ENCODE peak calls at places on chromosomes 3 and 15, in seven cellular contexts. One of them, this sample, is unnamed.

GRCh38 chr15:57472861-57473260 is 96.6 kb downstream of the CGNL1 start:
- DNase-seq in brain microvascular endothelial cell: no peak
- DNase-seq in foreskin fibroblast: peak; percentile 60
- DNase-seq in lower leg skin: no peak
- DNase-seq in fibroblast of villous mesenchyme: no peak
- DNase-seq in activated CD8-positive, alpha-beta T cell treated with anti-CD3 and anti-CD28 coated beads for 36 hours: no peak
- DNase-seq in GM20000: no peak
- DNase-seq in this sample: no peak

GRCh38 chr15:47987461-47987860 is 133.3 kb upstream of the SLC24A5 start:
- DNase-seq in brain microvascular endothelial cell: no peak
- DNase-seq in foreskin fibroblast: no peak
- DNase-seq in lower leg skin: no peak
- DNase-seq in fibroblast of villous mesenchyme: no peak
- DNase-seq in activated CD8-positive, alpha-beta T cell treated with anti-CD3 and anti-CD28 coated beads for 36 hours: no peak
- DNase-seq in GM20000: no peak
- DNase-seq in this sample: no peak

GRCh38 chr15:75666823-75667501 is 19.2 kb downstream of the SNX33 start:
- DNase-seq in brain microvascular endothelial cell: peak; percentile 99
- DNase-seq in foreskin fibroblast: peak; percentile 99
- DNase-seq in lower leg skin: peak; percentile 96
- DNase-seq in fibroblast of villous mesenchyme: peak; percentile 97
- DNase-seq in activated CD8-positive, alpha-beta T cell treated with anti-CD3 and anti-CD28 coated beads for 36 hours: no peak
- DNase-seq in GM20000: no peak
- DNase-seq in this sample: peak; percentile 99

GRCh38 chr3:166455724-166456123 is 618.5 kb upstream of the BCHE start:
- DNase-seq in brain microvascular endothelial cell: peak; percentile 18
- DNase-seq in foreskin fibroblast: no peak
- DNase-seq in lower leg skin: no peak
- DNase-seq in fibroblast of villous mesenchyme: no peak
- DNase-seq in activated CD8-positive, alpha-beta T cell treated with anti-CD3 and anti-CD28 coated beads for 36 hours: no peak
- DNase-seq in GM20000: no peak
- DNase-seq in this sample: no peak

GRCh38 chr3:153752405-153753027 is 368.7 kb upstream of the ARHGEF26 start:
- DNase-seq in brain microvascular endothelial cell: no peak
- DNase-seq in foreskin fibroblast: no peak
- DNase-seq in lower leg skin: no peak
- DNase-seq in fibroblast of villous mesenchyme: no peak
- DNase-seq in activated CD8-positive, alpha-beta T cell treated with anti-CD3 and anti-CD28 coated beads for 36 hours: no peak
- DNase-seq in GM20000: no peak
- DNase-seq in this sample: peak; percentile 33

GRCh38 chr3:25173610-25174009 is 254.5 kb upstream of the RARB start:
- DNase-seq in brain microvascular endothelial cell: no peak
- DNase-seq in foreskin fibroblast: no peak
- DNase-seq in lower leg skin: no peak
- DNase-seq in fibroblast of villous mesenchyme: no peak
- DNase-seq in activated CD8-positive, alpha-beta T cell treated with anti-CD3 and anti-CD28 coated beads for 36 hours: no peak
- DNase-seq in GM20000: no peak
- DNase-seq in this sample: no peak

GRCh38 chr3:101039285-101039684 is 46.1 kb upstream of the ABI3BP start:
- DNase-seq in brain microvascular endothelial cell: no peak
- DNase-seq in foreskin fibroblast: no peak
- DNase-seq in lower leg skin: no peak
- DNase-seq in fibroblast of villous mesenchyme: no peak
- DNase-seq in activated CD8-positive, alpha-beta T cell treated with anti-CD3 and anti-CD28 coated beads for 36 hours: no peak
- DNase-seq in GM20000: no peak
- DNase-seq in this sample: no peak

GRCh38 chr15:45795487-45796069 is 160.7 kb downstream of the SQOR start:
- DNase-seq in brain microvascular endothelial cell: peak; percentile 24
- DNase-seq in foreskin fibroblast: peak; percentile 23
- DNase-seq in lower leg skin: no peak
- DNase-seq in fibroblast of villous mesenchyme: peak; percentile 32
- DNase-seq in activated CD8-positive, alpha-beta T cell treated with anti-CD3 and anti-CD28 coated beads for 36 hours: peak; percentile 23
- DNase-seq in GM20000: peak; percentile 22
- DNase-seq in this sample: peak; percentile 80

GRCh38 chr3:190807719-190808375 is 54.6 kb downstream of the GMNC start:
- DNase-seq in brain microvascular endothelial cell: no peak
- DNase-seq in foreskin fibroblast: no peak
- DNase-seq in lower leg skin: peak; percentile 85
- DNase-seq in fibroblast of villous mesenchyme: no peak
- DNase-seq in activated CD8-positive, alpha-beta T cell treated with anti-CD3 and anti-CD28 coated beads for 36 hours: no peak
- DNase-seq in GM20000: no peak
- DNase-seq in this sample: peak; percentile 20

GRCh38 chr3:197501879-197502620 is 53.7 kb downstream of the BDH1 start:
- DNase-seq in brain microvascular endothelial cell: no peak
- DNase-seq in foreskin fibroblast: no peak
- DNase-seq in lower leg skin: no peak
- DNase-seq in fibroblast of villous mesenchyme: peak; percentile 61
- DNase-seq in activated CD8-positive, alpha-beta T cell treated with anti-CD3 and anti-CD28 coated beads for 36 hours: peak; percentile 74
- DNase-seq in GM20000: peak; percentile 76
- DNase-seq in this sample: peak; percentile 66
- TF ChIP-seq CTCF in brain microvascular endothelial cell: peak; percentile 81
- TF ChIP-seq CTCF in foreskin fibroblast: peak; percentile 44
- TF ChIP-seq CTCF in lower leg skin: no peak
- TF ChIP-seq CTCF in fibroblast of villous mesenchyme: peak; percentile 65
- TF ChIP-seq CTCF in activated CD8-positive, alpha-beta T cell treated with anti-CD3 and anti-CD28 coated beads for 36 hours: peak; percentile 67
- TF ChIP-seq CTCF in GM20000: peak; percentile 53
- TF ChIP-seq CTCF in this sample: peak; percentile 63

DNA sequence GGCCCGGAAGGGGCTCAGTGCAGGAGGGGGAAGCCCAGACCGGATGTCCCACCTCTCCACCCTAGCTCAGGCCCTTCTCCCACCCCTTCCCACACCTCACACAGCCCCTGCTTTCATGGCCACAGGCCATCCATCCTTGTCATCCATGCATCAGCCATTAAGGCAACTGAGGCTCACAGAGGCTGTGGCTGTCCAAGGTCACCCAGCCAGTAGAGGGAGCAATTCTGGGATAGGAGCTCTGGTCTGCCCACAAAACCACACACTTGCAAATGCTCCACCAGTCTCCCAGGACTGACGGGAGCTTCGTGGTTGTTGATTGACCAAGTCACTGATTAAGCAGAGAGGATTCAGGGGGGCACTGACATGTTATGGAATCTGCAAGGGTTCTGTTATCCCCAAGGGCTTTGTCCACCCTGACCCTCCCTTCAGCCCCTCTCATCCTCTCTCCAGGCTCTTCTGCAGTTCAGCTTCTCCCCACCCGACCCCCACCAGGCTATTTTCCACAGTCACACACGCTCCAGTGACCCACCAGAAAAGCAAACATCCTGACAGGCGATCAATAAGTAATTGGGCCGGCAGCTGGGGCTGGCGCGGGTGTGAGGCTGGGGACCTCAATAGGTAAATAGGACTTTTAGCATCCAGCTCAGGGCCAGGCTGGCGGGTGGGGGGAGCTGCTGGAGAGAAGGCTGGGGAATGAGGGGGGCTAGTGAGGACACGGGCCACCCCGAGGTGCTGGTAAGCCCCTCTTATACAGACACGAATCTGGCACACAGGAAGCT is 15.0 kb downstream of the LINGO1 start:
- DNase-seq in brain microvascular endothelial cell: no peak
- DNase-seq in foreskin fibroblast: no peak
- DNase-seq in lower leg skin: no peak
- DNase-seq in fibroblast of villous mesenchyme: no peak
- DNase-seq in activated CD8-positive, alpha-beta T cell treated with anti-CD3 and anti-CD28 coated beads for 36 hours: peak; percentile 22
- DNase-seq in GM20000: peak; percentile 53
- DNase-seq in this sample: peak; percentile 27
- TF ChIP-seq CTCF in brain microvascular endothelial cell: peak; percentile 64
- TF ChIP-seq CTCF in foreskin fibroblast: peak; percentile 26
- TF ChIP-seq CTCF in lower leg skin: no peak
- TF ChIP-seq CTCF in fibroblast of villous mesenchyme: peak; percentile 38
- TF ChIP-seq CTCF in activated CD8-positive, alpha-beta T cell treated with anti-CD3 and anti-CD28 coated beads for 36 hours: no peak
- TF ChIP-seq CTCF in GM20000: peak; percentile 26
- TF ChIP-seq CTCF in this sample: peak; percentile 51

GRCh38 chr3:17908399-17909191 is 166.2 kb upstream of the TBC1D5 start:
- DNase-seq in brain microvascular endothelial cell: no peak
- DNase-seq in foreskin fibroblast: no peak
- DNase-seq in lower leg skin: no peak
- DNase-seq in fibroblast of villous mesenchyme: no peak
- DNase-seq in activated CD8-positive, alpha-beta T cell treated with anti-CD3 and anti-CD28 coated beads for 36 hours: no peak
- DNase-seq in GM20000: no peak
- DNase-seq in this sample: no peak

GRCh38 chr3:17910922-17911321 is 168.5 kb upstream of the TBC1D5 start:
- DNase-seq in brain microvascular endothelial cell: no peak
- DNase-seq in foreskin fibroblast: no peak
- DNase-seq in lower leg skin: no peak
- DNase-seq in fibroblast of villous mesenchyme: no peak
- DNase-seq in activated CD8-positive, alpha-beta T cell treated with anti-CD3 and anti-CD28 coated beads for 36 hours: no peak
- DNase-seq in GM20000: no peak
- DNase-seq in this sample: no peak

GRCh38 chr3:17915341-17915740 is 172.9 kb upstream of the TBC1D5 start:
- DNase-seq in brain microvascular endothelial cell: no peak
- DNase-seq in foreskin fibroblast: no peak
- DNase-seq in lower leg skin: no peak
- DNase-seq in fibroblast of villous mesenchyme: no peak
- DNase-seq in activated CD8-positive, alpha-beta T cell treated with anti-CD3 and anti-CD28 coated beads for 36 hours: no peak
- DNase-seq in GM20000: no peak
- DNase-seq in this sample: no peak

GRCh38 chr3:17913349-17913748 is 170.9 kb upstream of the TBC1D5 start:
- DNase-seq in brain microvascular endothelial cell: no peak
- DNase-seq in foreskin fibroblast: no peak
- DNase-seq in lower leg skin: no peak
- DNase-seq in fibroblast of villous mesenchyme: no peak
- DNase-seq in activated CD8-positive, alpha-beta T cell treated with anti-CD3 and anti-CD28 coated beads for 36 hours: no peak
- DNase-seq in GM20000: no peak
- DNase-seq in this sample: no peak

DNA sequence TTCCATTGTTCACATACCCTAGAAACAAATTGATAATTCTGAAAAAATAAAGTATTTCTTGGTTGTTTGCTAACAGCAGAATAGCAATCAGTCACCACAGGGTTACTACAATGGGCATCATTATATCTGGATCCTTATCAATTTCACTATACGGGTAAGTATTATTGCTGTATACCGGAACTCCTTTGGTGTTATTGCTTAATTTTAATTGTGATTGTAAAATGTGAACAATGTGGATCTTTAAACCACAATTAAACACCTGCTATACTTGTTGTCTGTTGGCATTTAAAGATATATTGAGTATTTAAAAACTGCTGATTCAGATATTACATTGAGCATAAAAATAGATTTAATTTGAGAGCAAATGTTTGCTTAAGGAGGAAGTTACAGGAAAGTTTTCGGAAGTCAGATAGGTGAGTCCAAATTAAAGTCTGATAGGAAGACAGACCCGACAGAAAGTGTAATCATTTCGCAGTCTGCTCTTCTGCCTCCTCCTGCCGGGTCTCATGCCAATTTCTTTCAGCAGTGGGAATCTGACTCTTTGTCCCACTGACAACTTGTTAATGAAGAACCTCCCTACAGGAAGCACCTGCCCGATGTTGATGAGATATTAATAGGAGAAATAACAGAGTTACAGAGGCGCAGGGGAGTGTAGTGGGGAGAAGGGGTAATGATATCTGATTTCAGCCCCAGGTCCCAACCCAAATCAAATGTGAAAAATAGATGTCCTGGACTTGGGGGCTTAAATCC is 169.8 kb upstream of the TBC1D5 start:
- DNase-seq in brain microvascular endothelial cell: no peak
- DNase-seq in foreskin fibroblast: no peak
- DNase-seq in lower leg skin: no peak
- DNase-seq in fibroblast of villous mesenchyme: no peak
- DNase-seq in activated CD8-positive, alpha-beta T cell treated with anti-CD3 and anti-CD28 coated beads for 36 hours: no peak
- DNase-seq in GM20000: no peak
- DNase-seq in this sample: no peak
- TF ChIP-seq CTCF in brain microvascular endothelial cell: no peak
- TF ChIP-seq CTCF in foreskin fibroblast: no peak
- TF ChIP-seq CTCF in lower leg skin: no peak
- TF ChIP-seq CTCF in fibroblast of villous mesenchyme: no peak
- TF ChIP-seq CTCF in activated CD8-positive, alpha-beta T cell treated with anti-CD3 and anti-CD28 coated beads for 36 hours: no peak
- TF ChIP-seq CTCF in GM20000: no peak
- TF ChIP-seq CTCF in this sample: no peak

DNA sequence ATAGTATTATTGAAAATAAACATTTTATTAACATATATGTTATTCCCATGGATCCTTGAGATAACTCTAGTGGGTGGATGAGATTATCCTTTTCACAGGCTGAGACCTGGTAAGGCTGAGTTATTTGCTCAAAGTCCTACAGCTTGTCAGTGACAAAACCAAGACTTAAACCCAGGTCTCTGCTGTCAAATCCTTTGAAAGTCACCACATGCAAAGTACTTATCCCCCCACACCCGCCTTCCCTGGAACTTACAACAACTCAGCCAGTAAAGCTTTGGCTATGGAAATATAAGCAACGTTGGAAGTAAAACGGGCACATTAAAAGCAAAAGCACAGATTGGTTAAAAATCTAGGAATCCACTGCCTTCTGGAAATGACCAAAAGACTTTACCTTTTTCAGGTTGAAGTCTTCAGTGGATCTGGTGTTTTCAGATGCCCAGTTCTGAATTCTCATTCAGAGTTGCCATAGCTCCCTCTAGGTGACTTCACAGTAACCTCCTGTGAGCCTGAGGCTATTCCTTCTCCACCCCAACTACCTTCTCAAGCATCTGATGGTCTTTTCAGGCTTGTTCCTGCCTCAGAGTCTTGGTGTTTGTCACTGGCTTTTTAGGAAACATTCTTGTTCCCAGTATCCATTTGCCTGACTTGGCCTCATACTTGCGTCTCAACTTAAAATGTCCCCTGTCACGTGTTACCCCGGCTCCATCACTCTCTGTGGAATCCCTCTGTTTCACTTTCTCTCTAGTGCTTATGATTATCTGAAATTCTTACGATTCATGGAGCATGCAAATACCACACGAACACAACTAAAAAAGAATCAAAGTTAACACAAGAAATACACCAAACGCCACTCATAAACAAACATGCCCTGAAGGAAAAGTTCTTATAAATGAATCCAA is 131.2 kb downstream of the MAGI1 start:
- DNase-seq in brain microvascular endothelial cell: no peak
- DNase-seq in foreskin fibroblast: no peak
- DNase-seq in lower leg skin: no peak
- DNase-seq in fibroblast of villous mesenchyme: no peak
- DNase-seq in activated CD8-positive, alpha-beta T cell treated with anti-CD3 and anti-CD28 coated beads for 36 hours: no peak
- DNase-seq in GM20000: no peak
- DNase-seq in this sample: no peak
- TF ChIP-seq CTCF in brain microvascular endothelial cell: no peak
- TF ChIP-seq CTCF in foreskin fibroblast: no peak
- TF ChIP-seq CTCF in lower leg skin: no peak
- TF ChIP-seq CTCF in fibroblast of villous mesenchyme: no peak
- TF ChIP-seq CTCF in activated CD8-positive, alpha-beta T cell treated with anti-CD3 and anti-CD28 coated beads for 36 hours: no peak
- TF ChIP-seq CTCF in GM20000: no peak
- TF ChIP-seq CTCF in this sample: no peak